ENCODE peak calls at places on chromosomes 2 and 18, in five cellular contexts. M is A549; Z is progenitor cell of endocrine pancreas; B is left colon; L is activated CD8-positive, alpha-beta memory T cell treated with anti-CD3 and anti-CD28 coated beads for 48 hours. N is an unnamed sample.

GRCh38 chr2:168758970-168759820 is 43.2 kb upstream of the NOSTRIN start:
- DNase-seq in M (peak; percentile 67), Z (no peak), B (no peak), L (no peak), N (peak; percentile 64)

GRCh38 chr2:169683054-169683424 is 11.2 kb downstream of the CFAP210 start:
- DNase-seq in M (no peak), Z (no peak), B (no peak), L (no peak), N (no peak)

GRCh38 chr2:70688427-70688826 is 79.6 kb downstream of the ADD2 start:
- DNase-seq in M (no peak), Z (no peak), B (no peak), L (no peak), N (no peak)

GRCh38 chr2:151007365-151007764 is 254.3 kb downstream of the RBM43 start:
- DNase-seq in M (no peak), Z (no peak), B (no peak), L (no peak), N (peak; percentile 37)

GRCh38 chr2:99420031-99420430 is 69.8 kb downstream of the REV1 start:
- DNase-seq in M (no peak), Z (no peak), B (no peak), L (no peak), N (no peak)

GRCh38 chr2:217098435-217098834 is 238.6 kb upstream of the TNP1 start:
- DNase-seq in M (no peak), Z (no peak), B (no peak), L (no peak), N (no peak)

GRCh38 chr2:231720292-231720691 is 12.0 kb downstream of the PTMA start:
- DNase-seq in M (no peak), Z (no peak), B (no peak), L (no peak), N (no peak)

GRCh38 chr18:11146238-11146946 is 3.0 kb downstream of the PIEZO2 start:
- DNase-seq in M (no peak), Z (no peak), B (no peak), L (no peak), N (no peak)

GRCh38 chr2:134718956-134719814 is at the start of gene TMEM163:
- DNase-seq in M (no peak), Z (peak; percentile 28), B (no peak), L (no peak), N (peak; percentile 61)

GRCh38 chr2:74511104-74511989 is 2.9 kb upstream of the TLX2 start:
- DNase-seq in M (no peak), Z (no peak), B (no peak), L (no peak), N (no peak)

GRCh38 chr2:240840435-240841060 is 20.5 kb upstream of the KIF1A start:
- DNase-seq in M (peak; percentile 80), Z (peak; percentile 78), B (no peak), L (no peak), N (peak; percentile 1)

GRCh38 chr2:123380536-123380935 is 644.6 kb upstream of the CNTNAP5 start:
- DNase-seq in M (no peak), Z (no peak), B (no peak), L (no peak), N (peak; percentile 42)

GRCh38 chr2:51031004-51031791 is 734 bp downstream of the NRXN1 start:
- DNase-seq in M (no peak), Z (no peak), B (no peak), L (no peak), N (peak; percentile 64)

GRCh38 chr18:47981830-47982229 is 51.4 kb upstream of the SMAD2 start:
- DNase-seq in M (no peak), Z (no peak), B (no peak), L (no peak), N (no peak)

GRCh38 chr18:904135-905090 is at the start of gene ADCYAP1:
- DNase-seq in M (peak; percentile 26), Z (no peak), B (no peak), L (no peak), N (peak; percentile 84)

GRCh38 chr2:24885221-24886113 is 34.6 kb downstream of the ADCY3 start:
- DNase-seq in M (no peak), Z (no peak), B (no peak), L (no peak), N (peak; percentile 94)

GRCh38 chr2:151886235-151886634 is 58.0 kb upstream of the ARL5A start:
- DNase-seq in M (peak; percentile 23), Z (no peak), B (no peak), L (no peak), N (no peak)

GRCh38 chr2:186098821-186099220 is 360.2 kb downstream of the FSIP2 start:
- DNase-seq in M (no peak), Z (no peak), B (no peak), L (no peak), N (no peak)

GRCh38 chr2:144785253-144785652 is 265.3 kb upstream of the ZEB2 start:
- DNase-seq in M (no peak), Z (no peak), B (no peak), L (no peak), N (no peak)

GRCh38 chr2:26854283-26854827 is 6.4 kb downstream of the DPYSL5 start:
- DNase-seq in M (no peak), Z (no peak), B (no peak), L (no peak), N (no peak)

GRCh38 chr18:36633961-36634412 is 194.8 kb downstream of the TPGS2 start:
- DNase-seq in M (no peak), Z (no peak), B (no peak), L (no peak), N (peak; percentile 32)

GRCh38 chr2:19574788-19575260 is 216.4 kb upstream of the OSR1 start:
- DNase-seq in M (no peak), Z (no peak), B (peak; percentile 43), L (no peak), N (no peak)

GRCh38 chr2:85799215-85799956 is 45.6 kb downstream of the ATOH8 start:
- DNase-seq in M (peak; percentile 59), Z (no peak), B (no peak), L (no peak), N (no peak)

GRCh38 chr18:54100466-54100865 is 124.0 kb downstream of the MBD2 start:
- DNase-seq in M (no peak), Z (no peak), B (no peak), L (no peak), N (no peak)

GRCh38 chr2:96727431-96727830 is 12.4 kb downstream of the LMAN2L start:
- DNase-seq in M (peak; percentile 17), Z (no peak), B (no peak), L (no peak), N (no peak)

GRCh38 chr2:100955226-100955625 is 46.9 kb upstream of the RPL31 start:
- DNase-seq in M (no peak), Z (no peak), B (no peak), L (no peak), N (no peak)

GRCh38 chr2:67649331-67650071 is 252.4 kb downstream of the ETAA1 start:
- DNase-seq in M (peak; percentile 21), Z (no peak), B (no peak), L (no peak), N (peak; percentile 73)

GRCh38 chr2:101884423-101884822 is 107.3 kb upstream of the IL1R2 start:
- DNase-seq in M (no peak), Z (no peak), B (no peak), L (no peak), N (no peak)

GRCh38 chr2:43073373-43073772 is 153.0 kb downstream of the ZFP36L2 start:
- DNase-seq in M (peak; percentile 64), Z (no peak), B (no peak), L (no peak), N (no peak)

GRCh38 chr18:51098082-51098481 is 68.1 kb downstream of the SMAD4 start:
- DNase-seq in M (no peak), Z (no peak), B (no peak), L (no peak), N (no peak)

GRCh38 chr2:128235581-128235980 is 83.1 kb downstream of the HS6ST1 start:
- DNase-seq in M (no peak), Z (no peak), B (no peak), L (no peak), N (no peak)

GRCh38 chr2:207258191-207258991 is 92.6 kb upstream of the KLF7 start:
- DNase-seq in M (peak; percentile 97), Z (no peak), B (peak; percentile 90), L (no peak), N (peak; percentile 79)

GRCh38 chr2:54009549-54009948 is 38.8 kb upstream of the PSME4 start:
- DNase-seq in M (no peak), Z (no peak), B (no peak), L (no peak), N (no peak)